ENCODE peak calls at places on chromosome 1, in nine cellular contexts. T is tibial artery; B is posterior cingulate gyrus; O is HL-60; P is stimulated activated CD8-positive, alpha-beta memory T cell treated with anti-CD3 and anti-CD28 coated beads, Interleukin-15, amount 100 ng/mL, for 24 hours; X is kidney epithelial cell; C is T47D; Q is NCI-H1417; Z is LNCaP clone FGC. D is an unnamed sample.

GRCh38 chr1:11196945-11197344 is 7.8 kb downstream of the ANGPTL7 start:
- DNase-seq in T (no peak), B (no peak), O (no peak), P (no peak), X (no peak), C (no peak), Q (no peak), Z (no peak), D (no peak)

GRCh38 chr1:92817137-92817697 is 14.6 kb upstream of the RPL5 start:
- DNase-seq in T (no peak), B (no peak), O (no peak), P (no peak), X (no peak), C (no peak), Q (no peak), Z (peak; percentile 83), D (no peak)

GRCh38 chr1:223669003-223669402 is 3.5 kb upstream of the CAPN8 start:
- DNase-seq in T (no peak), B (no peak), O (no peak), P (no peak), X (no peak), C (no peak), Q (no peak), Z (no peak), D (no peak)

GRCh38 chr1:211705439-211706205 is 30.2 kb upstream of the NEK2 start:
- DNase-seq in T (no peak), B (no peak), O (no peak), P (no peak), X (no peak), C (no peak), Q (no peak), Z (no peak), D (no peak)

GRCh38 chr1:19313961-19314882 is 2.1 kb downstream of the SLC66A1 start:
- DNase-seq in T (no peak), B (no peak), O (peak; percentile 27), P (no peak), X (no peak), C (no peak), Q (no peak), Z (no peak), D (no peak)

GRCh38 chr1:38310079-38310478 is 263.5 kb upstream of the POU3F1 start:
- DNase-seq in T (no peak), B (no peak), O (no peak), P (no peak), X (no peak), C (no peak), Q (no peak), Z (no peak), D (no peak)

GRCh38 chr1:206558794-206559660 is 51.7 kb downstream of the RASSF5 start:
- DNase-seq in T (no peak), B (no peak), O (peak; percentile 45), P (no peak), X (no peak), C (no peak), Q (no peak), Z (no peak), D (no peak)

GRCh38 chr1:235503333-235504121 is 725 bp downstream of the B3GALNT2 start:
- DNase-seq in T (peak; percentile 58), B (peak; percentile 41), O (peak; percentile 76), P (no peak), X (no peak), C (no peak), Q (peak; percentile 85), Z (no peak), D (no peak)

GRCh38 chr1:50700226-50701020 is 259.6 kb downstream of the FAF1 start:
- DNase-seq in T (no peak), B (no peak), O (no peak), P (no peak), X (no peak), C (no peak), Q (peak; percentile 87), Z (no peak), D (peak; percentile 80)

GRCh38 chr1:208036177-208036808 is 125.4 kb upstream of the CD34 start:
- DNase-seq in T (no peak), B (no peak), O (no peak), P (no peak), X (no peak), C (peak; percentile 58), Q (peak; percentile 24), Z (peak; percentile 34), D (no peak)

GRCh38 chr1:109298666-109299086 is 8.1 kb downstream of the MYBPHL start:
- DNase-seq in T (no peak), B (peak; percentile 76), O (no peak), P (no peak), X (no peak), C (no peak), Q (no peak), Z (no peak), D (no peak)

D was measured in H1.